ENCODE peak calls at places on chromosomes 11 and 22, in five cellular contexts. I is heart left ventricle, G is right cardiac atrium, U is AG09309, N is Caco-2. J is an unnamed sample.

GRCh38 chr22:47957649-47958048 is 1195.2 kb downstream of the TBC1D22A start:
- DNase-seq in I (no peak), N (no peak), U (no peak), G (no peak), J (no peak)

GRCh38 chr11:16309226-16309625 is 47.1 kb downstream of the SOX6 start:
- DNase-seq in U (no peak), G (no peak), I (no peak), N (no peak), J (no peak)

GRCh38 chr11:79304599-79305212 is 136.1 kb downstream of the TENM4 start:
- DNase-seq in G (no peak), U (no peak), I (no peak), N (no peak), J (no peak)

GRCh38 chr11:18671246-18671645 is 27.3 kb upstream of the TMEM86A start:
- DNase-seq in G (no peak), U (no peak), I (no peak), N (no peak), J (no peak)

GRCh38 chr11:15944460-15944859 is 411.9 kb downstream of the SOX6 start:
- DNase-seq in G (no peak), U (no peak), I (no peak), N (no peak), J (no peak)

GRCh38 chr11:34234086-34234740 is 123.6 kb downstream of the ABTB2 start:
- DNase-seq in G (no peak), U (no peak), I (no peak), N (peak; percentile 57), J (no peak)

GRCh38 chr11:47271328-47271727 is 1.4 kb downstream of the MADD start:
- DNase-seq in U (no peak), I (no peak), N (no peak), G (no peak), J (no peak)

GRCh38 chr11:92839450-92839849 is 130.0 kb upstream of the MTNR1B start:
- DNase-seq in G (no peak), U (no peak), I (no peak), N (no peak), J (no peak)

GRCh38 chr11:93857413-93858185 is 7.2 kb upstream of the VSTM5 start:
- DNase-seq in U (no peak), G (no peak), I (no peak), N (no peak), J (no peak)

GRCh38 chr11:80096736-80097135 is 655.9 kb upstream of the TENM4 start:
- DNase-seq in U (peak; percentile 63), G (no peak), I (no peak), N (no peak), J (peak; percentile 83)

GRCh38 chr11:117282956-117283355 is 8.2 kb upstream of the BACE1-AS start:
- DNase-seq in N (no peak), I (no peak), G (no peak), U (no peak), J (no peak)

GRCh38 chr11:130999992-131000770 is 83.9 kb upstream of the SNX19 start:
- DNase-seq in N (peak; percentile 47), G (no peak), U (peak; percentile 80), I (no peak), J (peak; percentile 94)

GRCh38 chr22:35195821-35196220 is 61.5 kb upstream of the HMGXB4 start:
- DNase-seq in I (no peak), U (no peak), N (no peak), G (no peak), J (no peak)

GRCh38 chr11:116786966-116787365 is 857 bp downstream of the ZPR1 start:
- DNase-seq in U (no peak), N (no peak), I (no peak), G (no peak), J (no peak)

GRCh38 chr22:41096841-41097240 is 4.4 kb downstream of the EP300 start:
- DNase-seq in I (no peak), U (no peak), G (no peak), N (no peak), J (no peak)

GRCh38 chr11:76102772-76103171 is 103.5 kb downstream of the WNT11 start:
- DNase-seq in I (peak; percentile 47), U (no peak), N (no peak), G (peak; percentile 28), J (no peak)

GRCh38 chr11:129280027-129280811 is 88.1 kb upstream of the ARHGAP32 start:
- DNase-seq in I (no peak), N (no peak), G (no peak), U (no peak), J (peak; percentile 40)

GRCh38 chr22:28435960-28436359 is 243.7 kb downstream of the TTC28 start:
- DNase-seq in G (no peak), U (no peak), I (no peak), N (no peak), J (no peak)

GRCh38 chr11:134223066-134223465 is 701 bp downstream of the NCAPD3 start:
- DNase-seq in I (no peak), G (no peak), U (no peak), N (no peak), J (no peak)

GRCh38 chr11:19962795-19963163 is 197.5 kb downstream of the DBX1 start:
- DNase-seq in U (peak; percentile 80), I (no peak), G (no peak), N (no peak), J (peak; percentile 79)

GRCh38 chr11:64245401-64245796 is 1.3 kb downstream of the PPP1R14B start:
- DNase-seq in G (peak; percentile 53), I (no peak), N (no peak), U (no peak), J (no peak)

GRCh38 chr11:77140231-77140959 is 12.3 kb downstream of the MYO7A start:
- DNase-seq in I (peak; percentile 71), G (peak; percentile 49), N (no peak), U (no peak), J (peak; percentile 63)

GRCh38 chr11:64437426-64437825 is 78.5 kb downstream of the RPS6KA4 start:
- DNase-seq in G (no peak), N (peak; percentile 70), I (no peak), U (no peak), J (no peak)

GRCh38 chr22:35561796-35562526 is 21.3 kb downstream of the RASD2 start:
- DNase-seq in U (no peak), G (no peak), N (peak; percentile 61), I (no peak), J (peak; percentile 12)

GRCh38 chr11:16982256-16982671 is 31.9 kb downstream of the PLEKHA7 start:
- DNase-seq in U (no peak), G (no peak), N (no peak), I (no peak), J (no peak)

GRCh38 chr22:36319595-36320497 is 66.9 kb downstream of the APOL1 start:
- DNase-seq in I (no peak), N (no peak), G (peak; percentile 31), U (no peak), J (no peak)

DNA sequence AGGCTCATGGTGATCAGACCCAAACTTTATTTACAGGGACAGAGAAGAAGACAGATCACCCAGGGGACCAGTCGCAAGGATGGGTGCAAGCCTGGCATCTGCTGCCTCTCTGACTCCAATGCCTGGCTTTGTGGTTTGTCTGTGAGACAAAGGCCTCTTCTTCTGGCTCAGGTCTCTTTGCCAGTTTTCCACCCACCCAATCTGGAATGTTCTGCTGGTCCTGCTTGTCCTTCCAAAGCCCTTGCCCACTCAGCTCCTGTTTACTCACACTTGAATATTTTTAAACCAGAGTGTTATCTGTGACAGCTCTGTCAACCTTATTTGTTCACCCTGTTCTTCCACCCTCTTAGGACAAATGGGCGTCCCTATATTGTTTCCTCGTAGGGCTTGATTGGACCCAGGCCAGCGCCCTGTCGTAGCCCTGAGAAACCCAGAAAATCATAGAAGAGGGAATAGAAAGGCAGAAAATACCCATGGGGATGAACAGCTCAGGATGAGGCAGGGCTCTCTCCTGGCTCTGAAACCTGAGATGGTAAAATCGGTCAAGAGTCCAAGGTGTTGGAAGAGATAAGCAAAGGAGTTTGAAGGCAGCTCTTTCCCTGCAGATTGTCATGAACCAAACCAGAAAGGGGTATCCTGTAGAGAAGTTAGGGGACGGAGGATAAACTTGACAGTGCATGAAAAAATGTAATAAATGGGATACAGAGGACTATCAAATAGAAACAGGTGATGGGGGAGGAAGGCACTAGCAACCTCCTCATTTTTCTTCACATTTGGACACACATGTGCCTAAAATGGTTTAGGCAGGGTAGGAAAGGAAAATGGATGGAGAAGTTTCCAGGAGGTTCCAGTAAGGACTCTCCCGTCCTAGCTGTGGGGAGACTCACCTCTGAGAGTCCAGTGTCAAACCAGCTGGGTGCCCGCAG is 670 bp downstream of the CRYAB start:
- DNase-seq in G (no peak), U (no peak), N (no peak), I (peak; percentile 62), J (no peak)
- H3K4me3 ChIP-seq in G (peak overlapping the region; percentile 87), U (no peak overlapping the region), N (no peak overlapping the region), I (peak overlapping the region; percentile 38), J (peak overlapping the region; percentile 62)

GRCh38 chr22:30694638-30695350 is at the start of gene OSBP2:
- DNase-seq in U (no peak), I (no peak), N (no peak), G (peak; percentile 24), J (no peak)
- H3K4me3 ChIP-seq in U (peak within 1 kb of the TSS; percentile 66), I (peak within 1 kb of the TSS; percentile 57), N (peak within 1 kb of the TSS; percentile 84), G (peak within 1 kb of the TSS; percentile 42), J (peak within 1 kb of the TSS; percentile 64)

GRCh38 chr11:44604171-44604581 is 38.7 kb downstream of the CD82 start:
- DNase-seq in U (no peak), G (no peak), N (no peak), I (no peak), J (no peak)
- H3K4me3 ChIP-seq in U (no peak overlapping the region), G (no peak overlapping the region), N (no peak overlapping the region), I (no peak overlapping the region), J (no peak overlapping the region)

DNA sequence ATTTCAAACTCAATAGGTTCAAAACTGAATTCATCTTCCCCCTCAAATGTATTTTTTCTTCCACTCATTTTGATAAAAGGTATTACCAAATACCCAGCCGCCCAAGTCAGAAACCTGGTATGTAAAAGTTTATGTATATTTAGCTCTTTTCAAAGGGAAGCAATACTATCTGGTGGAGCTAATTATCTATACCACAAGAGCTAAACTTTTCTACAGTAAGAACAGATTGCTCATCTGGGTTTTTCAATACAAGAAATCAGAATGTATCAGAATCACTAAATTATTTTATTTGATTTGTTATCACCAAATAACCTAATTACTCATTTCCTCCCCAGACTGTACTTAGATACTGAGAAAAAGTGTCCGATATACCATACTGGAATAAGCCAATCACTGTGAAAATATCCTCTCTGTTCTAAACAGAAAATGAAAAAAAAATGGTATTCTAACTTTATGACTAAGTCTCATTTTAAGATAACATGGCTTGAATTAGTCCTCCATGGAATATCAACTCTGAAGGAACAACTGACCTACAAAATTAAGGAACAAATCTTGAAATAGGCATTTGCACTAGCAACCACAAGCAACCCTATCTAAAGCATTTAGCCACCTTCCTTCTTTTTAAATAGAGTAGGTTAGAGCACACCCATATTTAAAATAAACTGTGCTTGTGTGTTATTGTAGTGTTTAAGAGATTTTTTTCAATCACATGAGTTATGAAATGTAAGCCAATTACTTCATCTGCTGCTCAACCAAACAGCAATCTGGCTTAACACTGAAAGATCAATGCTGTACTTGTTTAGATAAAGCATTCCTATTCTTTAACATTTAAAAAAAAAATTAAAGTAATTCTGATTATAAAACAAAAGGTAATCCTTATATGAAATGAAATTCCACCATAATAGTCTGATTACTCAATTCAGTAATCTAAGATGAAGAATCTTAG is 34.9 kb downstream of the RDX start:
- DNase-seq in G (no peak), N (no peak), U (no peak), I (no peak), J (no peak)
- H3K4me3 ChIP-seq in G (no peak overlapping the region), N (no peak overlapping the region), U (no peak overlapping the region), I (no peak overlapping the region), J (no peak overlapping the region)

GRCh38 chr11:415640-416041 is 842 bp upstream of the SIGIRR start:
- DNase-seq in N (no peak), G (no peak), I (peak; percentile 22), U (no peak), J (no peak)
- H3K4me3 ChIP-seq in N (peak overlapping the region; percentile 96), G (peak overlapping the region; percentile 41), I (peak overlapping the region; percentile 51), U (no peak overlapping the region), J (no peak overlapping the region)